ENCODE peak calls at places on chromosomes 7 and 10, in nine cellular contexts. H, L, N, G, S, W, E, V and O are unnamed samples.

GRCh38 chr10:29486466-29486865 is 148.3 kb downstream of the SVIL start:
- DNase-seq in G (no peak), N (no peak), L (no peak), S (no peak), E (no peak), H (no peak), W (no peak), V (no peak), O (no peak)

GRCh38 chr7:80145780-80146422 is 11.3 kb downstream of the GNAI1 start:
- DNase-seq in V (no peak), E (peak), H (no peak), S (no peak), L (no peak), W (peak), N (no peak), G (no peak), O (peak)

GRCh38 chr10:113017375-113017774 is 67.3 kb downstream of the TCF7L2 start:
- DNase-seq in N (no peak), V (no peak), W (no peak), G (no peak), S (no peak), H (no peak), E (no peak), L (no peak), O (no peak)

GRCh38 chr7:106614751-106615150 is 46.2 kb downstream of the CCDC71L start:
- DNase-seq in H (no peak), G (no peak), N (no peak), S (no peak), W (no peak), E (no peak), V (no peak), L (no peak), O (no peak)

GRCh38 chr7:106501605-106502580 is 159.1 kb downstream of the CCDC71L start:
- DNase-seq in V (peak), W (no peak), N (no peak), H (no peak), S (no peak), E (no peak), G (no peak), L (no peak), O (no peak)

GRCh38 chr7:37663693-37664092 is 19.9 kb upstream of the GPR141 start:
- DNase-seq in W (no peak), E (no peak), G (peak), N (no peak), H (no peak), L (no peak), S (no peak), V (peak), O (no peak)

GRCh38 chr10:5971315-5971832 is 6.0 kb downstream of the IL15RA start:
- DNase-seq in G (peak), W (no peak), N (no peak), L (peak), S (no peak), H (no peak), V (no peak), E (no peak), O (no peak)

GRCh38 chr7:114081606-114082425 is 163.0 kb upstream of the PPP1R3A start:
- DNase-seq in H (no peak), W (peak), G (no peak), E (peak), S (peak), L (peak), V (no peak), N (no peak), O (peak)

GRCh38 chr7:98249106-98249505 is 2.9 kb downstream of the TECPR1 start:
- DNase-seq in W (no peak), V (no peak), E (no peak), G (no peak), H (no peak), S (no peak), L (no peak), N (no peak), O (no peak)

GRCh38 chr7:2613113-2613925 is 18.5 kb upstream of the TTYH3 start:
- DNase-seq in G (no peak), L (no peak), N (no peak), H (no peak), S (no peak), V (no peak), W (no peak), E (no peak), O (no peak)

GRCh38 chr7:111711426-111712065 is 149.3 kb upstream of the IMMP2L start:
- DNase-seq in S (no peak), H (no peak), G (no peak), W (no peak), N (no peak), V (no peak), L (no peak), E (no peak), O (no peak)

GRCh38 chr7:78490526-78490925 is 692.0 kb downstream of the PHTF2 start:
- DNase-seq in G (no peak), E (no peak), W (no peak), N (no peak), L (no peak), H (no peak), V (no peak), S (no peak), O (no peak)

GRCh38 chr7:109021390-109021789 is 451.7 kb downstream of the DNAJB9 start:
- DNase-seq in V (no peak), N (no peak), H (no peak), G (no peak), L (no peak), S (no peak), E (no peak), W (no peak), O (no peak)

GRCh38 chr7:14717711-14718304 is 184.7 kb downstream of the DGKB start:
- DNase-seq in V (peak), G (no peak), S (peak), W (no peak), L (no peak), E (peak), H (no peak), N (no peak), O (no peak)

GRCh38 chr7:140209866-140210609 is 33.3 kb upstream of the KDM7A start:
- DNase-seq in E (no peak), G (peak), W (no peak), V (no peak), S (no peak), L (peak), N (no peak), H (no peak), O (no peak)

GRCh38 chr7:88218836-88219605 is 817 bp downstream of the SRI start:
- DNase-seq in V (no peak), W (no peak), S (peak), H (peak), N (peak), E (peak), L (peak), G (peak), O (peak)

GRCh38 chr10:104322416-104322782 is 15.9 kb downstream of the ITPRIP start:
- DNase-seq in V (no peak), L (no peak), W (no peak), S (no peak), G (peak), H (no peak), N (no peak), E (no peak), O (no peak)

GRCh38 chr10:7337431-7338171 is 73.2 kb downstream of the SFMBT2 start:
- DNase-seq in E (no peak), N (no peak), S (no peak), L (no peak), H (no peak), V (no peak), W (no peak), G (no peak), O (no peak)

GRCh38 chr7:99380823-99381663 is 6.5 kb downstream of the ARPC1B start:
- DNase-seq in W (no peak), H (no peak), L (peak), V (no peak), N (peak), G (no peak), E (no peak), S (no peak), O (no peak)

GRCh38 chr7:157021893-157022680 is 11.6 kb upstream of the MNX1 start:
- DNase-seq in W (no peak), N (no peak), G (no peak), V (no peak), L (no peak), E (no peak), H (no peak), S (no peak), O (no peak)

GRCh38 chr7:14123923-14124322 is 134.5 kb upstream of the ETV1 start:
- DNase-seq in G (no peak), N (no peak), W (no peak), V (no peak), S (no peak), E (no peak), H (no peak), L (no peak), O (no peak)

GRCh38 chr10:70551971-70552422 is 50.5 kb downstream of the PRF1 start:
- DNase-seq in L (no peak), G (peak), W (no peak), V (no peak), S (no peak), E (peak), N (no peak), H (no peak), O (no peak)

GRCh38 chr10:90530526-90530925 is 327.3 kb downstream of the HTR7 start:
- DNase-seq in L (no peak), G (no peak), N (no peak), W (no peak), V (no peak), H (no peak), S (no peak), E (peak), O (no peak)

GRCh38 chr10:119509909-119510451 is 32.5 kb downstream of the RGS10 start:
- DNase-seq in V (no peak), N (no peak), W (no peak), E (no peak), H (no peak), L (no peak), G (peak), S (no peak), O (peak)

GRCh38 chr10:89655722-89656121 is 10.7 kb upstream of the PANK1 start:
- DNase-seq in H (no peak), N (no peak), V (no peak), L (no peak), E (no peak), G (no peak), W (no peak), S (no peak), O (no peak)